ENCODE peak calls at places on chromosome 20, in eight cellular contexts. P, S, R, W, H, U, Q and Z are unnamed samples.

GRCh38 chr20:35547319-35547718 is 5.4 kb downstream of the ERGIC3 start:
- DNase-seq in P (no peak), S (no peak), R (no peak), W (no peak), H (no peak), U (no peak), Q (no peak), Z (no peak)

GRCh38 chr20:20065366-20065765 is 13.0 kb downstream of the CFAP61 start:
- DNase-seq in P (no peak), S (no peak), R (no peak), W (no peak), H (no peak), U (no peak), Q (no peak), Z (no peak)

GRCh38 chr20:61757678-61758555 is 307.8 kb downstream of the TAF4 start:
- DNase-seq in P (no peak), S (peak), R (no peak), W (no peak), H (no peak), U (no peak), Q (no peak), Z (no peak)

GRCh38 chr20:31705191-31705590 is 17.5 kb downstream of the BCL2L1 start:
- DNase-seq in P (no peak), S (no peak), R (no peak), W (no peak), H (no peak), U (no peak), Q (no peak), Z (no peak)

GRCh38 chr20:38032585-38033329 is 499 bp downstream of the TTI1 start:
- DNase-seq in P (no peak), S (no peak), R (peak), W (peak), H (peak), U (no peak), Q (no peak), Z (no peak)

GRCh38 chr20:44089987-44090674 is 96.9 kb downstream of the JPH2 start:
- DNase-seq in P (no peak), S (peak), R (peak), W (peak), H (peak), U (no peak), Q (no peak), Z (no peak)

GRCh38 chr20:914727-915498 is 1.2 kb downstream of the ANGPT4 start:
- DNase-seq in P (no peak), S (no peak), R (no peak), W (no peak), H (no peak), U (peak), Q (no peak), Z (no peak)

GRCh38 chr20:2771631-2772080 is 28.8 kb downstream of the CPXM1 start:
- DNase-seq in P (no peak), S (no peak), R (no peak), W (no peak), H (no peak), U (no peak), Q (no peak), Z (no peak)

GRCh38 chr20:37902504-37903313 is at the start of gene VSTM2L:
- DNase-seq in P (no peak), S (peak), R (no peak), W (no peak), H (peak), U (no peak), Q (peak), Z (no peak)

GRCh38 chr20:29689411-29690225 is 1567.8 kb upstream of the DEFB115 start:
- DNase-seq in P (peak), S (no peak), R (no peak), W (peak), H (no peak), U (no peak), Q (no peak), Z (no peak)